ENCODE peak calls at places on chromosomes 7 and 10, in seven cellular contexts. G is GM23338; Y is CD8-positive, alpha-beta T cell; I is A549; W is transverse colon; L is right cardiac atrium; Q is cardiac muscle cell. K is an unnamed sample. For H3K4me1, the result is how much of the 10 kb centered on the place peaks cover.

GRCh38 chr10:71316081-71316785 is 2.8 kb upstream of the SLC29A3 start:
- DNase-seq in G (no peak), Y (no peak), I (no peak), W (no peak), L (peak), Q (peak), K (no peak)

GRCh38 chr10:88122145-88122544 is 258.7 kb downstream of the PTEN start:
- DNase-seq in G (no peak), Y (no peak), I (no peak), W (no peak), L (no peak), Q (no peak), K (no peak)

GRCh38 chr10:83582407-83583095 is 556.8 kb upstream of the GHITM start:
- DNase-seq in G (peak), Y (no peak), I (no peak), W (no peak), L (no peak), Q (no peak), K (no peak)

GRCh38 chr7:1562611-1563051 is 6.6 kb upstream of the TMEM184A start:
- DNase-seq in G (no peak), Y (no peak), I (no peak), W (no peak), L (peak), Q (no peak), K (no peak)

GRCh38 chr10:68144709-68145108 is 35.4 kb downstream of the MYPN start:
- DNase-seq in G (no peak), Y (no peak), I (no peak), W (no peak), L (no peak), Q (no peak), K (no peak)

GRCh38 chr10:100748251-100749058 is 3.1 kb downstream of the PAX2 start:
- DNase-seq in G (peak), Y (no peak), I (no peak), W (no peak), L (no peak), Q (no peak), K (no peak)

GRCh38 chr7:135361788-135362187 is 128.2 kb downstream of the STRA8 start:
- DNase-seq in G (peak), Y (no peak), I (peak), W (no peak), L (no peak), Q (no peak), K (no peak)

GRCh38 chr7:109868215-109868614 is 1222.7 kb upstream of the LRRN3 start:
- DNase-seq in G (no peak), Y (no peak), I (no peak), W (no peak), L (no peak), Q (no peak), K (no peak)

GRCh38 chr10:93435621-93436385 is 46.3 kb downstream of the MYOF start:
- DNase-seq in G (peak), Y (no peak), I (peak), W (no peak), L (no peak), Q (peak), K (no peak)

GRCh38 chr7:99562832-99563231 is 4.4 kb downstream of the ZNF655 start:
- DNase-seq in G (no peak), Y (no peak), I (peak), W (peak), L (no peak), Q (peak), K (peak)

GRCh38 chr10:97659589-97659988 is 19.1 kb downstream of the PI4K2A start:
- DNase-seq in G (no peak), Y (no peak), I (no peak), W (no peak), L (no peak), Q (peak), K (no peak)

GRCh38 chr7:120949393-120949799 is 1.2 kb upstream of the ING3 start:
- DNase-seq in G (no peak), Y (no peak), I (no peak), W (no peak), L (no peak), Q (no peak), K (no peak)

GRCh38 chr10:17200885-17201164 is 647 bp downstream of the TRDMT1 start:
- DNase-seq in G (peak), Y (no peak), I (peak), W (peak), L (peak), Q (peak), K (no peak)

GRCh38 chr7:114086491-114086905 is 167.7 kb upstream of the PPP1R3A start:
- DNase-seq in G (peak), Y (no peak), I (no peak), W (peak), L (peak), Q (no peak), K (no peak)

GRCh38 chr10:14156101-14156500 is 174.6 kb downstream of the FRMD4A start:
- DNase-seq in G (no peak), Y (no peak), I (no peak), W (no peak), L (no peak), Q (no peak), K (no peak)

GRCh38 chr10:127934383-127934782 is 27.5 kb downstream of the PTPRE start:
- DNase-seq in G (no peak), Y (no peak), I (no peak), W (no peak), L (no peak), Q (no peak), K (no peak)

GRCh38 chr7:128123291-128124037 is 92.2 kb upstream of the LRRC4 start:
- DNase-seq in G (peak), Y (no peak), I (no peak), W (no peak), L (no peak), Q (no peak), K (no peak)

GRCh38 chr10:43892062-43892765 is 243.5 kb upstream of the ZNF32 start:
- DNase-seq in G (no peak), Y (no peak), I (no peak), W (no peak), L (peak), Q (peak), K (no peak)

GRCh38 chr7:95322396-95322795 is 1.9 kb downstream of the PON1 start:
- DNase-seq in G (no peak), Y (no peak), I (no peak), W (no peak), L (no peak), Q (no peak), K (no peak)

GRCh38 chr7:41808541-41808940 is 105.7 kb upstream of the INHBA start:
- DNase-seq in G (peak), Y (no peak), I (no peak), W (no peak), L (no peak), Q (no peak), K (no peak)

GRCh38 chr7:15461576-15461975 is 100.2 kb downstream of the AGMO start:
- DNase-seq in G (no peak), Y (no peak), I (peak), W (no peak), L (no peak), Q (peak), K (no peak)

GRCh38 chr7:132656846-132657776 is 80.8 kb upstream of the PLXNA4 start:
- DNase-seq in G (peak), Y (no peak), I (peak), W (no peak), L (no peak), Q (peak), K (no peak)

GRCh38 chr7:107463139-107464078 is 6.4 kb upstream of the GPR22 start:
- DNase-seq in G (peak), Y (peak), I (peak), W (peak), L (peak), Q (peak), K (peak)

GRCh38 chr7:31948041-31948440 is 122.2 kb downstream of the PDE1C start:
- DNase-seq in G (no peak), Y (no peak), I (peak), W (no peak), L (no peak), Q (peak), K (no peak)

GRCh38 chr7:18003286-18003685 is 24.4 kb downstream of the PRPS1L1 start:
- DNase-seq in G (no peak), Y (no peak), I (no peak), W (no peak), L (no peak), Q (no peak), K (no peak)

GRCh38 chr7:115208710-115209540 is 287.0 kb downstream of the MDFIC start:
- DNase-seq in G (no peak), Y (no peak), I (no peak), W (no peak), L (no peak), Q (no peak), K (no peak)

GRCh38 chr7:18597759-18598158 is 102.2 kb downstream of the HDAC9 start:
- DNase-seq in G (no peak), Y (no peak), I (no peak), W (no peak), L (no peak), Q (peak), K (no peak)

GRCh38 chr10:48233643-48234042 is 40.9 kb downstream of the FRMPD2 start:
- DNase-seq in G (no peak), Y (no peak), I (no peak), W (no peak), L (no peak), Q (no peak), K (no peak)

GRCh38 chr7:23662124-23662982 is 17.6 kb upstream of the FAM221A start:
- DNase-seq in G (peak), Y (no peak), I (no peak), W (no peak), L (no peak), Q (peak), K (no peak)

GRCh38 chr10:99233680-99234018 is 2.0 kb downstream of the HPSE2 start:
- DNase-seq in G (no peak), Y (no peak), I (no peak), W (no peak), L (no peak), Q (peak), K (no peak)

GRCh38 chr10:131244836-131245235 is 66.7 kb downstream of the TCERG1L start:
- DNase-seq in G (no peak), Y (no peak), I (no peak), W (no peak), L (no peak), Q (no peak), K (no peak)

GRCh38 chr7:20260219-20260618 is 43.0 kb upstream of the MACC1 start:
- DNase-seq in G (no peak), Y (no peak), I (no peak), W (no peak), L (peak), Q (peak), K (no peak)

GRCh38 chr7:1695800-1696454 is 25.9 kb downstream of the ELFN1 start:
- DNase-seq in G (no peak), Y (no peak), I (no peak), W (no peak), L (peak), Q (no peak), K (no peak)

GRCh38 chr10:86020139-86020538 is 346.5 kb downstream of the GRID1 start:
- DNase-seq in G (no peak), Y (no peak), I (no peak), W (no peak), L (no peak), Q (no peak), K (no peak)

GRCh38 chr7:12855036-12855435 is 167.6 kb downstream of the ARL4A start:
- DNase-seq in G (no peak), Y (no peak), I (no peak), W (no peak), L (no peak), Q (no peak), K (no peak)

GRCh38 chr10:86785021-86785420 is 28.6 kb downstream of the BMPR1A start:
- DNase-seq in G (no peak), Y (no peak), I (no peak), W (no peak), L (no peak), Q (no peak), K (no peak)

GRCh38 chr7:101938115-101938514 is 120.7 kb downstream of the CUX1 start:
- DNase-seq in G (no peak), Y (no peak), I (no peak), W (no peak), L (no peak), Q (no peak), K (no peak)

GRCh38 chr7:101935521-101936141 is 118.2 kb downstream of the CUX1 start:
- DNase-seq in G (no peak), Y (no peak), I (no peak), W (peak), L (peak), Q (no peak), K (no peak)

GRCh38 chr7:101936612-101937231 is 119.3 kb downstream of the CUX1 start:
- DNase-seq in G (peak), Y (no peak), I (no peak), W (peak), L (peak), Q (peak), K (no peak)

GRCh38 chr7:101934618-101935017 is 117.2 kb downstream of the CUX1 start:
- DNase-seq in G (no peak), Y (no peak), I (no peak), W (peak), L (peak), Q (no peak), K (no peak)

GRCh38 chr7:101936223-101936611 is 118.8 kb downstream of the CUX1 start:
- DNase-seq in G (peak), Y (no peak), I (no peak), W (no peak), L (peak), Q (no peak), K (no peak)
- H3K27ac ChIP-seq in G (peak), Y (no peak), I (peak), W (peak), L (peak), Q (peak), K (no peak)

GRCh38 chr7:130925136-130925794 is 191.3 kb upstream of the KLF14 start:
- DNase-seq in G (no peak), Y (no peak), I (peak), W (no peak), L (no peak), Q (no peak), K (no peak)
- H3K4me1 ChIP-seq in G (under half), Y (under half), I (half or more), W (under half), L (under half), Q (under half), K (under half)

GRCh38 chr7:27151945-27152815 is at the start of gene HOXA3:
- DNase-seq in G (peak), Y (no peak), I (no peak), W (peak), L (peak), Q (no peak), K (no peak)

GRCh38 chr7:27152816-27153486 is 568 bp upstream of the HOXA3 start:
- DNase-seq in G (peak), Y (no peak), I (no peak), W (no peak), L (peak), Q (no peak), K (no peak)

GRCh38 chr7:27149817-27150567 is 2.4 kb downstream of the HOXA3 start:
- DNase-seq in G (no peak), Y (no peak), I (no peak), W (peak), L (peak), Q (no peak), K (no peak)

GRCh38 chr7:27150568-27151340 is 1.6 kb downstream of the HOXA3 start:
- DNase-seq in G (peak), Y (peak), I (peak), W (peak), L (peak), Q (peak), K (peak)

DNA sequence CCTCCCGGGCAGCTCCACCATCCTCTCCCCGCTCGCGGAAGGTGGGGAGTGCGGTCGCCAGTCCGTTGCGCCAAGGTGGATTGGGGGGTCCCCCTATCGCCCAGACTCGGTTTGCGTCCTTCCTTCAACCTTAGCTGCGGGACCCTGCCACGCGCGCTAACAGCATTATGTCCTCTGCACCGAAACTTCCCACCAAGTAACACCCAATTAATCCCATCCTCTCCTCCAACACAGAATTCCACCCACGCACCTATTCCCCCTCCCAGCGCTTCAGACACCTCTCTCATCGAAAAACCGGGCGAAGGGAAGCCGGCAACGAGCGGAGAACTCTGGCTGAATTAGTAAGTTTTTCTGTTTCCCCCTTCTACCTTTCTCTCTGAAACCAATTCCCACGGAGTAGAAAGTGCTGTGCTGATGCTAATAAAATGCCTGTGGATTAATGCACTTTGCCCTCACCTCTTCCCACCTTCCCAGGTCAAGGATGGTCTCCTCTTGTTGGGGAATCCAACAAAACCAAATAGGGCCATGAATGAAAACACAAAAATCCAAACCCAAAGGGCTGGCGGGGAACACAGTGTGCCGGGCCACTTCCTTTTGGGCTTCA is 940 bp downstream of the HOXA3 start:
- DNase-seq in G (peak), Y (no peak), I (no peak), W (no peak), L (peak), Q (no peak), K (no peak)
- H3K27ac ChIP-seq in G (no peak), Y (no peak), I (peak), W (peak), L (no peak), Q (no peak), K (no peak)

GRCh38 chr10:72814134-72814790 is 79.3 kb upstream of the OIT3 start:
- DNase-seq in G (no peak), Y (no peak), I (no peak), W (no peak), L (no peak), Q (peak), K (no peak)
- H3K4me1 ChIP-seq in G (under half), Y (under half), I (under half), W (under half), L (under half), Q (under half), K (under half)

DNA sequence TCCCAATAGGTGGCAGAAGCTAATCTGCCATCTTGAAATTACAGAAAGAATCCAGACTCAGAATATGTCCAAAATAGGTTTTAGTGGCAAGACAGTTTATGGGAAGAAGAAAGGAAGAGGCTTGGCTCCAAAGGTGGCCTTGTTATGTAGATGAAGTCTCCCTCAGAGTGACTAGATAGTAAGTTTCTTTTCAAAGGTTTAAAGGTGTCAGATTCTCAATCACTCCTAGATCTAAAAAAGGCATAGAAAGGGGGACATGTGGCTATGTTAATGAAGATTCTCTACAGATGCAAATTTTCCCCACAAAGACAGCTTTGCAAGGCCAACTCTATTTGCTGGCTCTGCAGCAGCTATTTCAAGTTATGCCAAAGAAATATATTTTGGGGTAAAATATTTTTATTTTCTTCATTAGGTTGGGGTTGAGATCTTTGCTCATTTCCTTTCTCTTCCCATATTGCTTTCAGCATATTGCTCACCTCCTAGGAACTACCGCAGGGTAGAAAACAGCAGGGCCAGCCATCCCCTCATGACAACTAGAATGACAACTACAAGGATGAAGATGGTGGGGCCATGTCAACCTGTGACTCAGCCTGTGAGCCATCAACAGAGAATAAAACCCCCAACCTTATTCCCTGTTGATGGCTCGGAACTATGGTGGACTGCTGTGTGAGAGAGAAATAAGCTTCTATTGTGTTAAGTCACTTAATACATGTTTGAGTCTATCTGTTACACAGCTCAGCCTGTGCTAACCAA is 274.0 kb upstream of the GALNT17 start:
- DNase-seq in G (peak), Y (no peak), I (no peak), W (no peak), L (no peak), Q (no peak), K (no peak)
- H3K27ac ChIP-seq in G (peak), Y (no peak), I (no peak), W (no peak), L (no peak), Q (no peak), K (no peak)

GRCh38 chr10:103888113-103888841 is 29.7 kb downstream of the STN1 start:
- DNase-seq in G (peak), Y (no peak), I (peak), W (peak), L (peak), Q (peak), K (peak)

GRCh38 chr10:103892181-103892580 is 25.8 kb downstream of the STN1 start:
- DNase-seq in G (no peak), Y (no peak), I (no peak), W (no peak), L (no peak), Q (no peak), K (no peak)

GRCh38 chr10:103890194-103890658 is 27.8 kb downstream of the STN1 start:
- DNase-seq in G (no peak), Y (no peak), I (peak), W (peak), L (no peak), Q (no peak), K (no peak)

GRCh38 chr10:103889121-103889720 is 28.8 kb downstream of the STN1 start:
- DNase-seq in G (no peak), Y (no peak), I (no peak), W (no peak), L (no peak), Q (no peak), K (no peak)

DNA sequence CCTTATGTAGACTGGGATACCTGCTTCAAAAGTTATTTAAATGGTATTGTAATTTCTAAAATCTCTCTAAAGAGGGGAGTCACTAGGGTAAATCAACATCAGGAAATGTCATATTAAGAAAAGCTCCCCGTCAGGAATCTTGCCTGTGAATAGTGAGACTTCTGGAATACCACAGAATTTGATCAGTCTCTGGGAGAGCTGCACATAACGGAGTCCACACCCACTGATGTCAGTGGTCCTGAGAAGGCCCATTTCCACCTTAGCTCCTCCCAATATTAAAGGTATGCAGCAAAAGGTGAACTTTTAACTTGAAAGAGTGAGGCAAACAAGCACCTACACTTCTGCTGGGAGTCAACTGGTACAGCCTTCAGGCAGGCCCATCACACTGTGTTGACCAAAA is 27.3 kb downstream of the STN1 start:
- DNase-seq in G (no peak), Y (no peak), I (peak), W (no peak), L (no peak), Q (no peak), K (no peak)
- H3K4me1 ChIP-seq in G (under half), Y (under half), I (half or more), W (under half), L (under half), Q (under half), K (under half)

DNA sequence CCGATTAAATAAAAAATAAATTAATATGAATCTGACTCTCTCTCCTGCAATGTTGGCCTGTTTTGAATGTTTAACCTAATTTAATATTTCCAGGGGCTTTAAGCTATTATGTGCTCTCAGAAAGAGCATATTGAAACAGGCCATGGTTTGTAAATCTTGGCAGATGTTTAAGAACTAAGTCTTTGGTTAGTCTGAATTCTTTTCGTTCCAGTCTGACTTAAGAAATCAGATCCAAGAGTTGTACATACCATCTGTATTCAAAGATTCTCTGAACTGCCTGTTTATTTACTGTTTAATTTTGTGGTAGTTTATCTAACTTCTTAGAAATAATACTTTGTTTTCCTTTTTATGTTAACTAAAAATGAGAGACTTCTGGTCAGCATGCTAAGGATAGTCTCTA is 237.9 kb upstream of the CSTF2T start:
- DNase-seq in G (no peak), Y (no peak), I (no peak), W (no peak), L (no peak), Q (peak), K (no peak)
- H3K27ac ChIP-seq in G (no peak), Y (no peak), I (no peak), W (no peak), L (no peak), Q (no peak), K (no peak)

GRCh38 chr10:26467639-26468038 is 29.5 kb downstream of the APBB1IP start:
- DNase-seq in G (no peak), Y (no peak), I (no peak), W (no peak), L (no peak), Q (no peak), K (no peak)
- H3K4me1 ChIP-seq in G (under half), Y (half or more), I (under half), W (under half), L (under half), Q (under half), K (half or more)